ENCODE peak calls at places on chromosomes 11 and 22, in four cellular contexts. O is anterior cingulate cortex, J is T-helper 22 cell, Y is KBM-7. A is an unnamed sample.

GRCh38 chr11:32962016-32962415 is 53.7 kb upstream of the DEPDC7 start:
- DNase-seq in Y (no peak), J (no peak), O (no peak), A (no peak)

GRCh38 chr11:33996498-33997454 is 54.8 kb upstream of the CAPRIN1 start:
- DNase-seq in Y (peak), O (peak), J (peak), A (peak)

GRCh38 chr11:2860636-2861035 is 24.9 kb downstream of the CDKN1C start:
- DNase-seq in Y (no peak), J (no peak), O (no peak), A (no peak)

GRCh38 chr22:29797351-29797750 is 30.2 kb downstream of the UQCR10 start:
- DNase-seq in Y (no peak), J (no peak), O (no peak), A (no peak)

GRCh38 chr11:62552931-62553838 is 6.6 kb upstream of the AHNAK start:
- DNase-seq in J (no peak), Y (peak), O (no peak), A (peak)

GRCh38 chr11:12182650-12183511 is 72.5 kb downstream of the MICAL2 start:
- DNase-seq in J (no peak), O (no peak), Y (peak), A (no peak)

GRCh38 chr11:12179521-12179920 is 69.1 kb downstream of the MICAL2 start:
- DNase-seq in Y (no peak), O (no peak), J (no peak), A (no peak)

GRCh38 chr11:119673389-119674336 is 55.3 kb downstream of the NECTIN1 start:
- DNase-seq in J (no peak), Y (peak), O (no peak), A (no peak)

GRCh38 chr11:10809373-10810199 is 860 bp upstream of the EIF4G2 start:
- DNase-seq in O (no peak), J (peak), Y (no peak), A (peak)

GRCh38 chr22:22938672-22939536 is 51.3 kb downstream of the IGLL5 start:
- DNase-seq in J (no peak), Y (no peak), O (no peak), A (no peak)

GRCh38 chr11:31817621-31818493 is 6.7 kb upstream of the PAX6 start:
- DNase-seq in J (no peak), O (peak), Y (no peak), A (no peak)

GRCh38 chr11:69546735-69547370 is 65.4 kb downstream of the LINC01488 start:
- DNase-seq in Y (no peak), J (no peak), O (no peak), A (no peak)

GRCh38 chr11:6646040-6646439 is 9.6 kb downstream of the DCHS1 start:
- DNase-seq in Y (no peak), J (no peak), O (no peak), A (no peak)

GRCh38 chr11:132864811-132865576 is 667.3 kb downstream of the OPCML start:
- DNase-seq in Y (no peak), J (no peak), O (no peak), A (no peak)

GRCh38 chr11:7892059-7892699 is 38.9 kb downstream of the OR10A6 start:
- DNase-seq in Y (no peak), J (no peak), O (no peak), A (no peak)

GRCh38 chr11:28231475-28231874 is 123.3 kb downstream of the METTL15 start:
- DNase-seq in J (no peak), O (no peak), Y (no peak), A (no peak)

GRCh38 chr22:33579448-33580093 is 340.7 kb downstream of the LARGE1 start:
- DNase-seq in Y (peak), O (peak), J (no peak), A (no peak)

GRCh38 chr22:47586038-47586437 is 823.6 kb downstream of the TBC1D22A start:
- DNase-seq in J (no peak), O (no peak), Y (no peak), A (no peak)

GRCh38 chr11:12251651-12252560 is 125.5 kb upstream of the PARVA start:
- DNase-seq in J (no peak), Y (no peak), O (no peak), A (no peak)

GRCh38 chr22:19904881-19905618 is 36.5 kb upstream of the COMT start:
- DNase-seq in O (no peak), J (no peak), Y (no peak), A (no peak)

GRCh38 chr11:66906077-66906929 is 49.4 kb downstream of the LRFN4 start:
- DNase-seq in J (no peak), Y (no peak), O (no peak), A (no peak)

GRCh38 chr11:35321532-35322320 is 97.6 kb downstream of the SLC1A2 start:
- DNase-seq in J (no peak), O (no peak), Y (no peak), A (no peak)

GRCh38 chr11:67645521-67646457 is 4.7 kb downstream of the ACY3 start:
- DNase-seq in O (no peak), Y (no peak), J (no peak), A (no peak)

GRCh38 chr11:35539256-35539655 is 13.8 kb upstream of the PAMR1 start:
- DNase-seq in J (no peak), Y (no peak), O (no peak), A (no peak)

GRCh38 chr11:1762537-1763302 is 1.0 kb downstream of the CTSD start:
- DNase-seq in Y (peak), J (no peak), O (no peak), A (no peak)

GRCh38 chr11:5171856-5172255 is 17.3 kb upstream of the OR52A1 start:
- DNase-seq in Y (no peak), J (no peak), O (no peak), A (no peak)

GRCh38 chr11:21410513-21410912 is 741.1 kb downstream of the NELL1 start:
- DNase-seq in Y (no peak), O (no peak), J (no peak), A (no peak)

GRCh38 chr22:50167689-50168489 is 2.6 kb upstream of the PANX2 start:
- DNase-seq in J (no peak), O (no peak), Y (no peak), A (no peak)

GRCh38 chr11:74018331-74019005 is 9.6 kb upstream of the UCP3 start:
- DNase-seq in Y (no peak), O (peak), J (no peak), A (no peak)

GRCh38 chr11:616320-617220 is 820 bp upstream of the IRF7 start:
- DNase-seq in J (no peak), O (no peak), Y (peak), A (no peak)

GRCh38 chr11:128548655-128549255 is 38.6 kb downstream of the ETS1 start:
- DNase-seq in O (no peak), Y (peak), J (no peak), A (no peak)

GRCh38 chr11:109229682-109230081 is 192.3 kb upstream of the C11orf87 start:
- DNase-seq in O (no peak), J (no peak), Y (no peak), A (no peak)

GRCh38 chr11:133895551-133895950 is 50.2 kb upstream of the SPATA19 start:
- DNase-seq in Y (no peak), O (no peak), J (no peak), A (no peak)

GRCh38 chr22:38033522-38034277 is 23.5 kb upstream of the PICK1 start:
- DNase-seq in J (no peak), O (peak), Y (no peak), A (no peak)

GRCh38 chr22:41341990-41342389 is 39.8 kb upstream of the TEF start:
- DNase-seq in Y (no peak), J (no peak), O (no peak), A (no peak)

GRCh38 chr11:57641011-57641410 is 8.7 kb downstream of the YPEL4 start:
- DNase-seq in Y (no peak), O (peak), J (no peak), A (no peak)

GRCh38 chr11:77085652-77086051 is 17.0 kb upstream of the OMP start:
- DNase-seq in Y (no peak), O (no peak), J (no peak), A (no peak)

GRCh38 chr11:120515186-120515723 is 3.7 kb downstream of the GRIK4 start:
- DNase-seq in J (no peak), O (no peak), Y (no peak), A (no peak)

GRCh38 chr22:19884161-19884953 is 29.7 kb upstream of the GNB1L start:
- DNase-seq in J (no peak), Y (no peak), O (no peak), A (no peak)

A was measured in effector memory CD4-positive, alpha-beta T cell.